ENCODE peak calls at places on chromosomes 2 and 18, in seven cellular contexts. One of them, this sample, is unnamed.

GRCh38 chr2:216408426-216409315 is 3.6 kb upstream of the SMARCAL1 start:
- DNase-seq in GM12865: no peak
- DNase-seq in ovary: no peak
- DNase-seq in mesothelial cell of epicardium: no peak
- DNase-seq in HL-60: no peak
- DNase-seq in stomach: no peak
- DNase-seq in endothelial cell: no peak
- DNase-seq in this sample: no peak

GRCh38 chr2:182858671-182859070 is 7.8 kb downstream of the FRZB start:
- DNase-seq in GM12865: no peak
- DNase-seq in ovary: no peak
- DNase-seq in mesothelial cell of epicardium: no peak
- DNase-seq in HL-60: no peak
- DNase-seq in stomach: no peak
- DNase-seq in endothelial cell: no peak
- DNase-seq in this sample: no peak

GRCh38 chr2:68169308-68169707 is 11.6 kb downstream of the PNO1 start:
- DNase-seq in GM12865: no peak
- DNase-seq in ovary: no peak
- DNase-seq in mesothelial cell of epicardium: no peak
- DNase-seq in HL-60: no peak
- DNase-seq in stomach: no peak
- DNase-seq in endothelial cell: no peak
- DNase-seq in this sample: no peak

GRCh38 chr2:238865015-238865719 is 17.3 kb downstream of the TWIST2 start:
- DNase-seq in GM12865: no peak
- DNase-seq in ovary: no peak
- DNase-seq in mesothelial cell of epicardium: no peak
- DNase-seq in HL-60: no peak
- DNase-seq in stomach: no peak
- DNase-seq in endothelial cell: no peak
- DNase-seq in this sample: no peak

GRCh38 chr2:62209427-62209991 is 13.6 kb downstream of the B3GNT2 start:
- DNase-seq in GM12865: no peak
- DNase-seq in ovary: no peak
- DNase-seq in mesothelial cell of epicardium: no peak
- DNase-seq in HL-60: no peak
- DNase-seq in stomach: no peak
- DNase-seq in endothelial cell: no peak
- DNase-seq in this sample: no peak

GRCh38 chr2:233821196-233821595 is 33.1 kb downstream of the HJURP start:
- DNase-seq in GM12865: no peak
- DNase-seq in ovary: no peak
- DNase-seq in mesothelial cell of epicardium: no peak
- DNase-seq in HL-60: no peak
- DNase-seq in stomach: no peak
- DNase-seq in endothelial cell: no peak
- DNase-seq in this sample: no peak

GRCh38 chr2:37776487-37776886 is 105.0 kb upstream of the CDC42EP3 start:
- DNase-seq in GM12865: no peak
- DNase-seq in ovary: no peak
- DNase-seq in mesothelial cell of epicardium: no peak
- DNase-seq in HL-60: no peak
- DNase-seq in stomach: no peak
- DNase-seq in endothelial cell: no peak
- DNase-seq in this sample: no peak

GRCh38 chr2:72862239-72862988 is 24.8 kb upstream of the SPR start:
- DNase-seq in GM12865: peak
- DNase-seq in ovary: peak
- DNase-seq in mesothelial cell of epicardium: peak
- DNase-seq in HL-60: peak
- DNase-seq in stomach: peak
- DNase-seq in endothelial cell: peak
- DNase-seq in this sample: peak

GRCh38 chr2:187213788-187214187 is 234.3 kb downstream of the CALCRL start:
- DNase-seq in GM12865: no peak
- DNase-seq in ovary: no peak
- DNase-seq in mesothelial cell of epicardium: no peak
- DNase-seq in HL-60: no peak
- DNase-seq in stomach: no peak
- DNase-seq in endothelial cell: no peak
- DNase-seq in this sample: no peak

GRCh38 chr2:134160793-134161504 is 92.9 kb upstream of the MGAT5 start:
- DNase-seq in GM12865: no peak
- DNase-seq in ovary: no peak
- DNase-seq in mesothelial cell of epicardium: no peak
- DNase-seq in HL-60: peak
- DNase-seq in stomach: no peak
- DNase-seq in endothelial cell: no peak
- DNase-seq in this sample: no peak

GRCh38 chr2:177295479-177295878 is 31.0 kb upstream of the NFE2L2 start:
- DNase-seq in GM12865: no peak
- DNase-seq in ovary: peak
- DNase-seq in mesothelial cell of epicardium: no peak
- DNase-seq in HL-60: no peak
- DNase-seq in stomach: no peak
- DNase-seq in endothelial cell: no peak
- DNase-seq in this sample: no peak

GRCh38 chr2:168230389-168230788 is 17.0 kb downstream of the STK39 start:
- DNase-seq in GM12865: no peak
- DNase-seq in ovary: no peak
- DNase-seq in mesothelial cell of epicardium: no peak
- DNase-seq in HL-60: no peak
- DNase-seq in stomach: no peak
- DNase-seq in endothelial cell: no peak
- DNase-seq in this sample: no peak

GRCh38 chr2:99106905-99107304 is 34.6 kb upstream of the C2orf15 start:
- DNase-seq in GM12865: no peak
- DNase-seq in ovary: no peak
- DNase-seq in mesothelial cell of epicardium: no peak
- DNase-seq in HL-60: no peak
- DNase-seq in stomach: no peak
- DNase-seq in endothelial cell: no peak
- DNase-seq in this sample: no peak

GRCh38 chr2:154120706-154121105 is 249.0 kb downstream of the GALNT13 start:
- DNase-seq in GM12865: no peak
- DNase-seq in ovary: no peak
- DNase-seq in mesothelial cell of epicardium: no peak
- DNase-seq in HL-60: no peak
- DNase-seq in stomach: no peak
- DNase-seq in endothelial cell: peak
- DNase-seq in this sample: no peak

DNA sequence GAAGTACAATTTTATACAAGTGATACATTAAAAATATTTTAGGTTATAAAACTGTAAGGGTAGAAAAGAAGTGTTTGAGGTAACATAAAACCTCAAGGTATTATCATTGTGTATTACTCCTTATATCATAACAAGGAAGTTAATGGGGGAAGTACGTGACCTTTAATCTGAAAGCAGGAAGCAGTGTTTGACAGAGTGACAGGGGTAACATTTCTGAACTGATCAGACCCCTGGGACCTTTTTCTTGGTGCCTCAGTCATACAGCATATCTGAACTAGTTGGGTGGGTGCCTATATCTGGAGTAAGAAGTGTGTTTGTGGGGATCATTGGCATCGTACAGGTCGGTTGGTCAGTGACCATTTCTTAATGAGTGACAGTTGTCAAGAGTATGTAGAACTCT is 43.0 kb downstream of the MALT1 start:
- DNase-seq in GM12865: no peak
- DNase-seq in ovary: no peak
- DNase-seq in mesothelial cell of epicardium: no peak
- DNase-seq in HL-60: peak
- DNase-seq in stomach: no peak
- DNase-seq in endothelial cell: no peak
- DNase-seq in this sample: peak
- TF ChIP-seq CTCF in GM12865: no peak
- TF ChIP-seq CTCF in ovary: no peak
- TF ChIP-seq CTCF in mesothelial cell of epicardium: no peak
- TF ChIP-seq CTCF in HL-60: no peak
- TF ChIP-seq CTCF in stomach: no peak
- TF ChIP-seq CTCF in endothelial cell: no peak
- TF ChIP-seq CTCF in this sample: no peak

DNA sequence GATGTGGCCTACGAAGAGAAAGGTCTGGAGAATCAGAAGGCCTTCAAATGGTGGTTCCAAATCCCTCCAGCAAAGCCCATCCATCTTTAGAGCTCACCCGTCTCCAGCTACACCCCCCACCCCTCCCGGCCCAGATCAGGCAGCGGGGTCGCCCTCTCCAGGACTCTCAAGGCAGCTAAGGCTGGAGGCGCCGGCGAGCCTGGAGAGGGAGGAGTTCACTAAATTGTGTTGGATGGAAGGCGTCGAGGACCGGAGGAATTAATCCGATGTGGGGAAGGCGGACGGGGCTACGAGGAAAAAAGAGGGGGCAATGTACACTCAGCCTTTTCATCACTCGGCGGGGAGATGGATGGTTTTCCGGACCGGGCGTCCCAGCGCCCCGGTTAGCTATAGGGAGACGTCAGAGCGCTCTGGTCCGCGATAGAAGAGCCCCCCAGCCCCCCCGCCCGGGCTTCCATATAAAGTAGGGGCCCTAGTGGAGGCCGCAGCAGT is at the start of gene GRP:
- DNase-seq in GM12865: no peak
- DNase-seq in ovary: no peak
- DNase-seq in mesothelial cell of epicardium: no peak
- DNase-seq in HL-60: no peak
- DNase-seq in stomach: no peak
- DNase-seq in endothelial cell: no peak
- DNase-seq in this sample: no peak
- TF ChIP-seq CTCF in GM12865: no peak
- TF ChIP-seq CTCF in ovary: no peak
- TF ChIP-seq CTCF in mesothelial cell of epicardium: no peak
- TF ChIP-seq CTCF in HL-60: no peak
- TF ChIP-seq CTCF in stomach: no peak
- TF ChIP-seq CTCF in endothelial cell: no peak
- TF ChIP-seq CTCF in this sample: no peak

DNA sequence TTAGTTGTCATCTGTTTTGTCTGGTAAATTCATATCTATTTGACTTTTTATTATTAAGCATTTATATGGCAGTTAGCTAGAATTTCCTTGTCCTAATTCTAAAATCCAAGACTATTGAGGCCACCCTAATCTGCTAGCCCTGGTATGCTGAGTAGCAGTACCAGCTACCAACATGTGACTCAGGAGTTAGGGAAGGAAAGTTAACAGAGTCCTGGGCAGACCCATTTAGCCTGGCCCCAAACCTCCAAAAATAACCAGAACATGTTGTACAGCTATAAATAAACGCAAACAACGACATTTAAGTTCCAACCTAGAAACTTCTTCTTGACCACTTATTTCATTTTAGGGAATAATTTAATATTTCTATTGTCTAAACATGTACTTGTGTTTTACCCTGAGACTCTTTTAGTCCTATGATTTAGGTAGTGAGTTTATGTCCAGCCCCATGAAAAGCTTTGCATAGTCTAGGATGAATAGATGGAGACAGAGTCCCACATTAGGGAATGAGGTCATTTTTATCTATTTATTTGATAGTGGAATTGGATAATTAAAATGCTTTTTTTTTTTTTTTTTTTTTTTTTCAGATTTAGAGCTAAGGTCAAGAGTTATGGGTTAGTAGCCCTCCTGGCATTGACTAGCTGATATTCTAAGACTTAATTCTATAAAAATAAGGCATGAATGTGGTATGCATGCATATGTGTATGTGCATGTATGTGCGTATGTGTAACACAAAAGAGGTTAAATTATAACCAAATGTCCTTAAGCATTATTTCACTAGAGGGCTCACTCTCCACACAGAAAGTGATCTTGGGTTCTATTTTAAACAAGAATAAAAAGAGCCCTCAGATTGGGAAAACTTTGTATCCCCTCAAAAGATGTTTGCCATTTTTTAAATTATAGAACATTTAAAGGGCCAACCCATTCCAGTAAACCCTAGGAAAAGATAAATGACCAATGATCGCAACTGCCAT is 160.0 kb upstream of the MAPRE2 start:
- DNase-seq in GM12865: no peak
- DNase-seq in ovary: no peak
- DNase-seq in mesothelial cell of epicardium: no peak
- DNase-seq in HL-60: no peak
- DNase-seq in stomach: no peak
- DNase-seq in endothelial cell: no peak
- DNase-seq in this sample: no peak
- TF ChIP-seq CTCF in GM12865: no peak
- TF ChIP-seq CTCF in ovary: no peak
- TF ChIP-seq CTCF in mesothelial cell of epicardium: no peak
- TF ChIP-seq CTCF in HL-60: no peak
- TF ChIP-seq CTCF in stomach: no peak
- TF ChIP-seq CTCF in endothelial cell: no peak
- TF ChIP-seq CTCF in this sample: no peak

DNA sequence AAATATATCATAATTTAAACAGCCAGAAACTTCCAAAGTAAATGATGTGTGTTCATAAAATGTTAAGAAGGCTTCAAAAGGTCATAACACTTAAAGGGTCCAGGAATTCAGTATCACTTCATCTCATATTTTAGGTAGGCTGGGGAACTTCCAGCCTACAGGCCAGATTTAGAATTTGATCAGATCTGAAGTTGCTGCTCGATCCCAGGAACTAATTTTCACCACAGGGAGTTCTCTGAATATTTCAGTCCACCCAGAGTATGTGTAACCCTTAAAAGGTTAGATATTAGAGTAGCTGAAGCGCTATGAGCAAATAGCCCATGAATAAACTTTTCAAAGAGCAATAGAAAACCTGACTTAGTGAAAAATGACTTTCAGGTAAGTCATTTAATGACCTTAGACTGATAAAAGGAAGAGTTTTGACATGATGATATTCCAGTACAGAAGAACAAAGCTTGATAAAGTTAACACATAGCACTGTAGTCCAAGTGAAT is 1.7 kb downstream of the WIPF1 start:
- DNase-seq in GM12865: peak
- DNase-seq in ovary: no peak
- DNase-seq in mesothelial cell of epicardium: no peak
- DNase-seq in HL-60: no peak
- DNase-seq in stomach: no peak
- DNase-seq in endothelial cell: no peak
- DNase-seq in this sample: no peak
- TF ChIP-seq CTCF in GM12865: no peak
- TF ChIP-seq CTCF in ovary: no peak
- TF ChIP-seq CTCF in mesothelial cell of epicardium: no peak
- TF ChIP-seq CTCF in HL-60: no peak
- TF ChIP-seq CTCF in stomach: no peak
- TF ChIP-seq CTCF in endothelial cell: no peak
- TF ChIP-seq CTCF in this sample: no peak

GRCh38 chr2:113240150-113240914 is 38.4 kb downstream of the PAX8 start:
- DNase-seq in GM12865: no peak
- DNase-seq in ovary: peak
- DNase-seq in mesothelial cell of epicardium: no peak
- DNase-seq in HL-60: no peak
- DNase-seq in stomach: peak
- DNase-seq in endothelial cell: no peak
- DNase-seq in this sample: no peak
- TF ChIP-seq CTCF in GM12865: no peak
- TF ChIP-seq CTCF in ovary: no peak
- TF ChIP-seq CTCF in mesothelial cell of epicardium: no peak
- TF ChIP-seq CTCF in HL-60: no peak
- TF ChIP-seq CTCF in stomach: no peak
- TF ChIP-seq CTCF in endothelial cell: no peak
- TF ChIP-seq CTCF in this sample: no peak

This sample was measured in activated CD8-positive, alpha-beta T cell treated with anti-CD3 and anti-CD28 coated beads for 36 hours.